ENCODE peak calls at places on chromosomes 1 and 21, in seven cellular contexts. V is caudate nucleus; Z is Calu3; J is neuronal stem cell; D is GM23338; B is EL; R is activated CD4-positive, alpha-beta T cell treated with anti-CD3 and anti-CD28 coated beads, Interleukin-2, amount 50 U/mL, for 1 hour. A is an unnamed sample.
A peak's percentile ranks its signal among the peaks of the same experiment; 100 is the strongest.

GRCh38 chr1:65717815-65718454 is 74.8 kb upstream of the PDE4B start:
- DNase-seq in V (no peak), Z (peak; percentile 21), J (no peak), D (peak; percentile 48), B (peak; percentile 57), R (no peak), A (no peak)

GRCh38 chr1:82485591-82486369 is 685.0 kb downstream of the ADGRL2 start:
- DNase-seq in V (no peak), Z (no peak), J (peak; percentile 63), D (peak; percentile 83), B (peak; percentile 43), R (no peak), A (no peak)

GRCh38 chr21:37039434-37040075 is 33.1 kb downstream of the RIPPLY3 start:
- DNase-seq in V (no peak), Z (no peak), J (no peak), D (peak; percentile 63), B (no peak), R (no peak), A (no peak)

GRCh38 chr1:177976596-177976995 is 6.7 kb upstream of the SEC16B start:
- DNase-seq in V (no peak), Z (no peak), J (no peak), D (no peak), B (no peak), R (no peak), A (no peak)

GRCh38 chr1:26853156-26853555 is 9.8 kb upstream of the SFN start:
- DNase-seq in V (peak; percentile 21), Z (peak; percentile 93), J (peak; percentile 79), D (peak; percentile 90), B (peak; percentile 86), R (peak; percentile 85), A (peak; percentile 75)

GRCh38 chr1:39204441-39205081 is at the start of gene MACF1:
- DNase-seq in V (no peak), Z (no peak), J (no peak), D (peak; percentile 56), B (peak; percentile 96), R (peak; percentile 45), A (no peak)

GRCh38 chr1:2508751-2509150 is 17.6 kb downstream of the PANK4 start:
- DNase-seq in V (no peak), Z (no peak), J (no peak), D (no peak), B (no peak), R (no peak), A (no peak)

GRCh38 chr1:210489491-210489890 is 160.8 kb downstream of the HHAT start:
- DNase-seq in V (peak; percentile 88), Z (no peak), J (no peak), D (no peak), B (no peak), R (no peak), A (no peak)

GRCh38 chr1:89023026-89023425 is 360 bp upstream of the GBP3 start:
- DNase-seq in V (no peak), Z (no peak), J (no peak), D (no peak), B (no peak), R (no peak), A (no peak)

GRCh38 chr1:204287466-204287881 is 72.3 kb downstream of the PLEKHA6 start:
- DNase-seq in V (no peak), Z (no peak), J (no peak), D (peak; percentile 25), B (no peak), R (no peak), A (no peak)

GRCh38 chr1:236060286-236060685 is 4.6 kb downstream of the NID1 start:
- DNase-seq in V (no peak), Z (no peak), J (no peak), D (no peak), B (no peak), R (no peak), A (no peak)

GRCh38 chr1:216929870-216930582 is 206.8 kb upstream of the ESRRG start:
- DNase-seq in V (no peak), Z (peak; percentile 5), J (no peak), D (no peak), B (peak; percentile 57), R (no peak), A (no peak)

GRCh38 chr1:185170291-185170848 is 13.4 kb downstream of the SWT1 start:
- DNase-seq in V (no peak), Z (peak; percentile 41), J (peak; percentile 53), D (peak; percentile 90), B (peak; percentile 66), R (peak; percentile 15), A (no peak)

GRCh38 chr21:31597683-31598082 is 61.8 kb upstream of the SOD1 start:
- DNase-seq in V (no peak), Z (no peak), J (no peak), D (no peak), B (no peak), R (no peak), A (no peak)

GRCh38 chr1:221741364-221741970 is 422 bp downstream of the DUSP10 start:
- DNase-seq in V (no peak), Z (peak; percentile 36), J (peak; percentile 47), D (peak; percentile 57), B (peak; percentile 51), R (no peak), A (peak; percentile 20)

GRCh38 chr1:35603941-35604340 is 30.8 kb downstream of the TFAP2E start:
- DNase-seq in V (no peak), Z (no peak), J (no peak), D (no peak), B (peak; percentile 11), R (no peak), A (no peak)

GRCh38 chr1:24424207-24424606 is 8.6 kb downstream of the NIPAL3 start:
- DNase-seq in V (no peak), Z (no peak), J (no peak), D (no peak), B (no peak), R (no peak), A (no peak)

GRCh38 chr1:236603896-236604217 is 459 bp downstream of the HEATR1 start:
- DNase-seq in V (no peak), Z (no peak), J (peak; percentile 11), D (peak; percentile 34), B (peak; percentile 31), R (peak; percentile 11), A (no peak)